ENCODE peak calls at places on chromosomes 4 and X, in eight cellular contexts. Y is NCI-H1092; O is uterus; I is BJ; T is activated CD4-positive, alpha-beta T cell treated with anti-CD3 and anti-CD28 coated beads, Interleukin-2, amount 50 U/mL, for 1 hour; B is pons; K is G401; M is cardiac muscle cell. G is an unnamed sample.

GRCh38 chr4:6480532-6481088 is 8.2 kb upstream of the PPP2R2C start:
- DNase-seq in I (no peak), O (no peak), T (no peak), Y (no peak), K (no peak), B (no peak), M (no peak), G (no peak)

GRCh38 chr4:147756417-147756816 is 24.5 kb downstream of the ARHGAP10 start:
- DNase-seq in I (no peak), K (no peak), T (no peak), B (no peak), M (no peak), O (no peak), Y (no peak), G (no peak)

GRCh38 chr4:110287130-110287529 is 88.7 kb upstream of the ELOVL6 start:
- DNase-seq in B (no peak), Y (no peak), T (no peak), K (no peak), I (no peak), M (peak), O (no peak), G (peak)

GRCh38 chr4:132646186-132646585 is 502.9 kb upstream of the PCDH10 start:
- DNase-seq in I (no peak), M (no peak), Y (no peak), O (no peak), K (no peak), B (no peak), T (no peak), G (no peak)

GRCh38 chrX:138710311-138710791 is 1.2 kb downstream of the FGF13 start:
- DNase-seq in Y (no peak), K (no peak), T (no peak), O (no peak), B (no peak), M (no peak), I (no peak), G (no peak)

GRCh38 chr4:173503330-173504180 is 26.5 kb downstream of the HAND2 start:
- DNase-seq in M (no peak), B (no peak), T (no peak), Y (no peak), O (no peak), K (no peak), I (no peak), G (no peak)

GRCh38 chrX:12973561-12974216 is 1.2 kb upstream of the TMSB4X start:
- DNase-seq in B (peak), T (peak), M (no peak), I (no peak), O (no peak), K (peak), Y (no peak), G (no peak)

GRCh38 chrX:110061138-110061537 is 58.2 kb downstream of the TMEM164 start:
- DNase-seq in O (no peak), M (peak), I (no peak), T (no peak), B (no peak), K (no peak), Y (no peak), G (peak)

GRCh38 chr4:81786063-81786763 is 314.5 kb upstream of the RASGEF1B start:
- DNase-seq in O (no peak), Y (no peak), T (no peak), M (peak), I (no peak), K (peak), B (peak), G (peak)

GRCh38 chr4:186881521-186882220 is 158.0 kb upstream of the FAT1 start:
- DNase-seq in T (no peak), O (no peak), B (peak), Y (no peak), K (no peak), M (peak), I (peak), G (peak)

GRCh38 chr4:3791910-3792542 is 25.8 kb downstream of the ADRA2C start:
- DNase-seq in Y (no peak), B (no peak), M (peak), K (no peak), O (no peak), T (no peak), I (no peak), G (peak)

GRCh38 chr4:79842162-79842561 is 230.9 kb downstream of the ANTXR2 start:
- DNase-seq in K (no peak), O (no peak), T (no peak), I (no peak), B (no peak), M (no peak), Y (no peak), G (no peak)

GRCh38 chr4:22407361-22407760 is 108.5 kb downstream of the ADGRA3 start:
- DNase-seq in T (no peak), B (no peak), K (no peak), I (no peak), Y (no peak), O (no peak), M (no peak), G (no peak)